ENCODE peak calls at places on chromosomes 5 and 9, in five cellular contexts. B is C1 segment of cervical spinal cord; D is activated T-cell treated with anti-CD3 and anti-CD28 coated beads for 1 hour; U is mucosa of gallbladder; I is activated CD8-positive, alpha-beta memory T cell treated with anti-CD3 and anti-CD28 coated beads for 24 hours. S is an unnamed sample.

GRCh38 chr9:129624168-129624759 is 1.7 kb upstream of the NTMT1 start:
- DNase-seq in D (peak; percentile 69), B (no peak), I (peak; percentile 91), U (no peak), S (peak; percentile 56)

GRCh38 chr9:38282756-38283155 is 109.7 kb upstream of the ALDH1B1 start:
- DNase-seq in I (peak; percentile 13), U (no peak), D (no peak), B (no peak), S (no peak)

GRCh38 chr9:4494337-4494736 is 4.1 kb downstream of the SLC1A1 start:
- DNase-seq in B (no peak), D (no peak), U (no peak), I (no peak), S (no peak)

GRCh38 chr5:168305281-168305680 is 13.8 kb downstream of the WWC1 start:
- DNase-seq in D (no peak), I (no peak), U (no peak), B (no peak), S (no peak)

GRCh38 chr5:139391570-139392323 is 2.0 kb upstream of the MZB1 start:
- DNase-seq in B (no peak), D (no peak), I (no peak), U (no peak), S (no peak)

GRCh38 chr5:143405063-143405746 is 1.7 kb upstream of the NR3C1 start:
- DNase-seq in D (peak; percentile 85), U (peak; percentile 88), B (peak; percentile 84), I (peak; percentile 96), S (peak; percentile 67)

GRCh38 chr9:5957166-5957565 is 58.3 kb downstream of the RANBP6 start:
- DNase-seq in U (peak; percentile 35), B (no peak), I (no peak), D (no peak), S (no peak)

GRCh38 chr5:142316051-142316450 is 8.8 kb downstream of the SPRY4 start:
- DNase-seq in I (no peak), B (no peak), U (no peak), D (no peak), S (no peak)

GRCh38 chr9:126707083-126707482 is 93.4 kb downstream of the LMX1B start:
- DNase-seq in B (no peak), U (no peak), I (no peak), D (no peak), S (no peak)

GRCh38 chr5:60339691-60340191 is 360.2 kb downstream of the DEPDC1B start:
- DNase-seq in D (no peak), B (peak; percentile 51), I (no peak), U (no peak), S (no peak)

S was measured in progenitor cell of endocrine pancreas.